ENCODE peak calls at places on chromosomes 4 and X, in five cellular contexts. P is progenitor cell of endocrine pancreas, I is Calu3, J is GM13977, A is fibroblast of lung. C is an unnamed sample.

GRCh38 chrX:40171513-40172168 is 73.9 kb upstream of the BCOR start:
- DNase-seq in J (no peak), P (no peak), I (no peak), A (no peak), C (no peak)

GRCh38 chr4:187000281-187000680 is 276.6 kb upstream of the FAT1 start:
- DNase-seq in I (no peak), J (no peak), A (no peak), P (no peak), C (no peak)

GRCh38 chr4:173531085-173531965 is 1.3 kb upstream of the HAND2 start:
- DNase-seq in P (no peak), A (no peak), I (no peak), J (peak; percentile 18), C (peak; percentile 73)

GRCh38 chrX:122945328-122945727 is 238.8 kb upstream of the GRIA3 start:
- DNase-seq in I (no peak), A (no peak), J (no peak), P (no peak), C (no peak)

GRCh38 chr4:142567199-142567598 is 278.9 kb downstream of the INPP4B start:
- DNase-seq in J (no peak), I (peak; percentile 46), P (no peak), A (no peak), C (no peak)

GRCh38 chr4:130395871-130396270 is 1299.9 kb downstream of the C4orf33 start:
- DNase-seq in P (no peak), A (peak; percentile 86), I (no peak), J (no peak), C (peak; percentile 63)

GRCh38 chr4:78059524-78059889 is 2.4 kb downstream of the FRAS1 start:
- DNase-seq in A (peak; percentile 79), P (peak; percentile 41), J (peak; percentile 60), I (peak; percentile 69), C (peak; percentile 41)

GRCh38 chr4:153432971-153433752 is 33.0 kb upstream of the TMEM131L start:
- DNase-seq in J (peak; percentile 78), A (peak; percentile 77), P (no peak), I (peak; percentile 61), C (peak; percentile 80)

GRCh38 chrX:136488706-136489105 is 959 bp downstream of the BRS3 start:
- DNase-seq in P (no peak), A (no peak), I (no peak), J (no peak), C (no peak)

DNA sequence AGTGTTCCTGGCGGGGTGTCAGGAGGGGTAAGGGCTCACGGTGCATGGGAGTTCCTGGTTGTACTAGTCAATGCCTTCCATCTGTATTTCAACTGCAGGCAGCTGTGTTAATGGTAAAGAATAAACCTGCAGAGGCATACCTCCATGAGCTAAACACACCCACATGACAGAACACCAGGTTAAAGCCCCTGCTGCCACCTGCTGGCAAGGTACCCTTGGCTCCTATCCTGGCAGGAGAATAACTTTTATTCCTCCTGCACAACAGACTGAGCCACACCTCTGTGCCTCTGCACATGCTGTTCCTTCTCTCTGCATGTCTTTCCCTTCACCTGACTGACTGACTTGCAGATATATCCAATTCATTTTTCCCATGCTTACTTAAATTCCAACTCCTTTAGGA is 11.1 kb downstream of the ITIH6 start:
- DNase-seq in I (peak; percentile 53), J (no peak), A (no peak), P (no peak), C (no peak)
- TF ChIP-seq CTCF in I (peak; percentile 41), J (peak; percentile 47), A (no peak), P (peak; percentile 51), C (no peak)

GRCh38 chr4:4326136-4326535 is 36.1 kb downstream of the ZBTB49 start:
- DNase-seq in A (no peak), P (no peak), I (no peak), J (no peak), C (no peak)

GRCh38 chr4:4328840-4329239 is 38.8 kb downstream of the ZBTB49 start:
- DNase-seq in A (no peak), I (no peak), J (no peak), P (no peak), C (no peak)

GRCh38 chr4:4328206-4328605 is 38.2 kb downstream of the ZBTB49 start:
- DNase-seq in A (no peak), I (no peak), P (no peak), J (no peak), C (no peak)

GRCh38 chr4:4329496-4329895 is 39.4 kb downstream of the ZBTB49 start:
- DNase-seq in J (no peak), A (no peak), P (no peak), I (no peak), C (no peak)

DNA sequence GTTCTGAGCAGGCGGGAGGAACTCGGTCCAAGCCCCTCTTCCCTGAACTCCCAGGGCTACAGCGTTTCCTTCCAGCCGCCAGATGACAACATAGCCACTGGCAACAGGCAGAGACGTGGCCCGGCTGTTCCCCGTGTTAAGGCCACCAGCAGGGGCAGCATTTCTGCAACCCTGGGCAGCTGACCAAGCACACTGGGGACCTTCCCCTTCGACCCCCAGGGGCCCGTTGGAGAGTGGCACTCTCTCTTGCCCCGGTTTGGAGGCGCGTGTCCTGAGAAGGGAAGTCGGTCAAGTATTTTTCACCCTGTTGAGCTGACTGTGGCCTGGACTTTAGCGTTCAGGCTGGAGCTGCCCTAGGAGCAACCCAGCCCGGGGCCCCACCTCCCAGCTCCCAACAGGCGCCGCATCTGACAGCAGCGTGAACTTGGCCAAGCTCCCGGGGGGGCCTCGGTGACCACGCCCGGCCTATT is 37.6 kb downstream of the ZBTB49 start:
- DNase-seq in J (no peak), I (no peak), A (peak; percentile 37), P (peak; percentile 28), C (peak; percentile 47)
- TF ChIP-seq CTCF in J (peak; percentile 26), I (no peak), A (peak; percentile 42), P (peak; percentile 63), C (peak; percentile 62)

GRCh38 chrX:149829751-149830191 is 48.0 kb downstream of the MAGEA9 start:
- DNase-seq in I (no peak), J (no peak), P (no peak), A (peak; percentile 0), C (peak; percentile 3)

GRCh38 chrX:149830192-149830873 is 48.6 kb downstream of the MAGEA9 start:
- DNase-seq in A (peak; percentile 29), I (no peak), P (no peak), J (no peak), C (peak; percentile 1)

GRCh38 chrX:149837167-149837566 is 43.8 kb upstream of the MAGEA8 start:
- DNase-seq in I (no peak), P (no peak), A (no peak), J (no peak), C (no peak)

GRCh38 chrX:149827254-149827653 is 45.5 kb downstream of the MAGEA9 start:
- DNase-seq in P (no peak), I (no peak), A (no peak), J (no peak), C (no peak)

DNA sequence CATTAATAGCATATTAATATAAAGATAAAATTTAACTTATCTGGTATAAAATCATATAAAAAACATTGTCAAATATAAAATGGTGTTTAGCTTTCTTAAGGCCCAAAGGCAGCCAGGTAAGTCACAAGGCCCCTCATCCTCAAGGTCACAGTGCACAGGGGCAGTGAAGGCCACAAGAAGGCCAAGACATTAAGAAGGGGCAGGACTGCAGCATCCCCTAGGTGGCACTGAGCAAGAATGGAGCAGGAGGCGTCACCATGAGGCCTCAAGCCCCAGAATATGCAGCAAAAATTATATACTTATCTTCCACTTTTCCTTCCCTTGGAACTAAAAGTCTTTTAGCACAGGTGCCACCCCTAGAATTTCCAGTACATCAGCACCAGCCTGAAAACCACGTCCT is 49.5 kb upstream of the MAGEA8 start:
- DNase-seq in P (no peak), A (no peak), I (no peak), J (no peak), C (no peak)
- TF ChIP-seq CTCF in P (no peak), A (no peak), I (no peak), J (no peak), C (no peak)

GRCh38 chr4:23337292-23337691 is 552.6 kb downstream of the PPARGC1A start:
- DNase-seq in P (no peak), A (no peak), I (peak; percentile 6), J (no peak), C (no peak)
- TF ChIP-seq CTCF in P (peak; percentile 56), A (no peak), I (no peak), J (no peak), C (no peak)

GRCh38 chrX:111169141-111169540 is 73.2 kb downstream of the PAK3 start:
- DNase-seq in I (no peak), J (no peak), A (no peak), P (no peak), C (no peak)

GRCh38 chrX:111167334-111167733 is 71.3 kb downstream of the PAK3 start:
- DNase-seq in A (no peak), P (no peak), J (no peak), I (no peak), C (no peak)

GRCh38 chrX:111165902-111166301 is 69.9 kb downstream of the PAK3 start:
- DNase-seq in P (no peak), I (no peak), A (no peak), J (no peak), C (no peak)

GRCh38 chrX:111168314-111168713 is 72.3 kb downstream of the PAK3 start:
- DNase-seq in J (no peak), A (peak; percentile 0), I (no peak), P (no peak), C (peak; percentile 20)

GRCh38 chrX:111164728-111165127 is 68.7 kb downstream of the PAK3 start:
- DNase-seq in A (no peak), P (no peak), J (no peak), I (no peak), C (peak; percentile 18)
- TF ChIP-seq CTCF in A (peak; percentile 23), P (peak; percentile 64), J (peak; percentile 37), I (no peak), C (peak; percentile 47)

GRCh38 chr4:2910409-2910808 is 52.8 kb downstream of the NOP14 start:
- DNase-seq in P (no peak), I (no peak), J (no peak), A (no peak), C (no peak)
- TF ChIP-seq CTCF in P (peak; percentile 29), I (no peak), J (no peak), A (no peak), C (no peak)

DNA sequence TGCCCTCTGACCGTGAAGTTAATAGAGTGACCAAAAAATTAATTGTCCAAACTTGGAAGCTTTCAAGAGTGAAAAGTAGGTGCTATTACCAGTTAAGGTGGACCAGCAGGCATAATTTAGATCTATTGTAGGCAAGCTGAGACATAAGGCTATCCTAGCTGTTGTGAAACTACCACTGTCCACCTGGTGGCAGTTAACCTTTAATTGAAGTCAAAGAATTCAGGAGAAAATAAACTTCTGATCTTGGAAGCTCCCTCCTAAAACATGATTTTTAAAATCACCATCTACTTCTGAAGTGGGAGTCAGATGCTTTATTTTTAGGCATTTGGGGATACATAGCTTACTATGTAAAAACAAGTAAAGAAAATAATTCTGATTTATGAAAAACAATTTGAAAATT is 636.3 kb upstream of the HTR2C start:
- DNase-seq in J (no peak), P (no peak), I (no peak), A (no peak), C (no peak)
- TF ChIP-seq CTCF in J (no peak), P (peak; percentile 59), I (no peak), A (no peak), C (no peak)

GRCh38 chrX:114075073-114075673 is 508.7 kb upstream of the HTR2C start:
- DNase-seq in I (no peak), P (no peak), J (no peak), A (no peak), C (peak; percentile 0)
- TF ChIP-seq CTCF in I (no peak), P (peak; percentile 70), J (peak; percentile 30), A (no peak), C (peak; percentile 26)